ENCODE peak calls at places on chromosomes 13 and 19, in six cellular contexts. J is HFF-Myc, W is mammary epithelial cell, B is fibroblast of lung, X is AG04450, M is left ventricle myocardium inferior. V is an unnamed sample.

GRCh38 chr19:2374808-2375207 is 14.7 kb downstream of the TMPRSS9 start:
- DNase-seq in J (no peak), W (no peak), B (no peak), X (no peak), M (no peak), V (no peak)

GRCh38 chr19:29785955-29786589 is 25.7 kb upstream of the CCNE1 start:
- DNase-seq in J (no peak), W (no peak), B (no peak), X (no peak), M (no peak), V (no peak)

GRCh38 chr19:38693380-38694223 is 46.2 kb downstream of the ACTN4 start:
- DNase-seq in J (peak), W (peak), B (peak), X (no peak), M (no peak), V (no peak)

GRCh38 chr19:57103573-57104277 is 16.1 kb upstream of the USP29 start:
- DNase-seq in J (peak), W (peak), B (peak), X (no peak), M (peak), V (no peak)

GRCh38 chr13:80473695-80474094 is 132.8 kb upstream of the SPRY2 start:
- DNase-seq in J (no peak), W (peak), B (peak), X (no peak), M (no peak), V (no peak)

GRCh38 chr13:113729329-113730019 is 29.6 kb upstream of the TMEM255B start:
- DNase-seq in J (no peak), W (peak), B (no peak), X (no peak), M (peak), V (no peak)

GRCh38 chr13:104318121-104318520 is 1251.9 kb upstream of the SLC10A2 start:
- DNase-seq in J (no peak), W (peak), B (peak), X (no peak), M (no peak), V (no peak)

GRCh38 chr13:93146584-93147292 is 79.9 kb upstream of the GPC6 start:
- DNase-seq in J (no peak), W (peak), B (peak), X (peak), M (no peak), V (no peak)

GRCh38 chr13:20489185-20489820 is 36.4 kb downstream of the CRYL1 start:
- DNase-seq in J (no peak), W (no peak), B (peak), X (no peak), M (no peak), V (no peak)

GRCh38 chr13:49616688-49617065 is 11.6 kb upstream of the ARL11 start:
- DNase-seq in J (no peak), W (no peak), B (peak), X (no peak), M (no peak), V (no peak)

GRCh38 chr13:110714798-110715394 is 1.4 kb downstream of the ING1 start:
- DNase-seq in J (no peak), W (no peak), B (peak), X (no peak), M (peak), V (no peak)

GRCh38 chr19:52221031-52221430 is 31.2 kb downstream of the PPP2R1A start:
- DNase-seq in J (no peak), W (no peak), B (no peak), X (no peak), M (no peak), V (no peak)

GRCh38 chr19:52221831-52222375 is 32.1 kb downstream of the PPP2R1A start:
- DNase-seq in J (no peak), W (peak), B (no peak), X (no peak), M (no peak), V (no peak)

GRCh38 chr19:52217576-52217975 is 27.7 kb downstream of the PPP2R1A start:
- DNase-seq in J (no peak), W (peak), B (no peak), X (no peak), M (no peak), V (no peak)

GRCh38 chr19:52216401-52216800 is 26.5 kb downstream of the PPP2R1A start:
- DNase-seq in J (no peak), W (no peak), B (no peak), X (no peak), M (no peak), V (no peak)

DNA sequence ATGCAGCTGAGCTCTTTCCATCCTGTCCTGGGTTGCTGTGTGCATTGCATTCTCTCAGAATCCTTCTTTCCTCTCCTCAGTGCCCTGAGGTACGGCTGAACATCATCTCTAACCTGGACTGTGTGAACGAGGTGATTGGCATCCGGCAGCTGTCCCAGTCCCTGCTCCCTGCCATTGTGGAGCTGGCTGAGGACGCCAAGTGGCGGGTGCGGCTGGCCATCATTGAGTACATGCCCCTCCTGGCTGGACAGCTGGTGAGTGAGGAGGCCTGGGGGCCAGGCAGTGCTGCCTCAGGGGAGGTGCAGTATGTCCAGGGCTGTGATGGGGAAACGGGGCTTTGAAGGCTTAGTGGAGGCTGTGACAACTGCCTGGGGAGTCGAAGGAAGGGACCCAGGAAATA is 29.8 kb downstream of the PPP2R1A start:
- DNase-seq in J (no peak), W (no peak), B (no peak), X (no peak), M (no peak), V (no peak)
- TF ChIP-seq CTCF in J (no peak), W (no peak), B (no peak), X (no peak), M (no peak), V (no peak)

GRCh38 chr13:30581582-30581981 is 36.1 kb upstream of the USPL1 start:
- DNase-seq in J (no peak), W (no peak), B (peak), X (no peak), M (no peak), V (no peak)
- TF ChIP-seq CTCF in J (peak), W (peak), B (no peak), X (peak), M (no peak), V (no peak)

GRCh38 chr19:1032264-1032867 is 6.0 kb downstream of the CNN2 start:
- DNase-seq in J (no peak), W (no peak), B (no peak), X (no peak), M (no peak), V (no peak)
- TF ChIP-seq CTCF in J (no peak), W (no peak), B (no peak), X (no peak), M (no peak), V (no peak)

GRCh38 chr13:30256713-30257432 is 50.5 kb downstream of the KATNAL1 start:
- DNase-seq in J (no peak), W (no peak), B (peak), X (no peak), M (no peak), V (no peak)

GRCh38 chr13:30257433-30258099 is 49.8 kb downstream of the KATNAL1 start:
- DNase-seq in J (no peak), W (no peak), B (no peak), X (no peak), M (no peak), V (no peak)

GRCh38 chr13:30253830-30254229 is 53.5 kb downstream of the KATNAL1 start:
- DNase-seq in J (no peak), W (no peak), B (no peak), X (no peak), M (no peak), V (no peak)

DNA sequence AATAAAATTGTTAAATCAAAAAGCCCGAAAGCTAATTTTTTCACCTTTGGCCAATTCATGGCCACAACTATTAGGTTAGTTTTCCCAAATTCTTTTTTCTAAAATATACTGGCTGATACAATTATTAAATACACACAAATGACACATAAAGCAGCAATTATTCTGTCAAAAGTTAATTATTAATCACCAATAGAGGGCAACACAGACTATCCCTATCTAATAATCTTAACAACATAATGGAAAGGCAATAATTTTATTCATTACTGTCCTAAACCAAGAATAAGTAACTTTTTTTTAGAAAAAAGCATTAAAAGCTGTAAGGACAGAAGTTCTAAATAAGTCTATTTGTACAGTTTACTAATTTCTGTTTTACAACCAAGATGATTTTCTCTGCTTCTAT is 51.7 kb downstream of the KATNAL1 start:
- DNase-seq in J (no peak), W (no peak), B (peak), X (no peak), M (no peak), V (no peak)
- TF ChIP-seq CTCF in J (no peak), W (peak), B (no peak), X (no peak), M (peak), V (no peak)

GRCh38 chr13:41939403-41939802 is 21.5 kb downstream of the VWA8 start:
- DNase-seq in J (no peak), W (no peak), B (no peak), X (no peak), M (no peak), V (no peak)

GRCh38 chr13:41944229-41944628 is 16.7 kb downstream of the VWA8 start:
- DNase-seq in J (no peak), W (no peak), B (no peak), X (no peak), M (no peak), V (no peak)

GRCh38 chr13:41944635-41945401 is 16.1 kb downstream of the VWA8 start:
- DNase-seq in J (no peak), W (no peak), B (no peak), X (no peak), M (no peak), V (no peak)

GRCh38 chr13:41941174-41941573 is 19.7 kb downstream of the VWA8 start:
- DNase-seq in J (no peak), W (no peak), B (no peak), X (no peak), M (no peak), V (no peak)

DNA sequence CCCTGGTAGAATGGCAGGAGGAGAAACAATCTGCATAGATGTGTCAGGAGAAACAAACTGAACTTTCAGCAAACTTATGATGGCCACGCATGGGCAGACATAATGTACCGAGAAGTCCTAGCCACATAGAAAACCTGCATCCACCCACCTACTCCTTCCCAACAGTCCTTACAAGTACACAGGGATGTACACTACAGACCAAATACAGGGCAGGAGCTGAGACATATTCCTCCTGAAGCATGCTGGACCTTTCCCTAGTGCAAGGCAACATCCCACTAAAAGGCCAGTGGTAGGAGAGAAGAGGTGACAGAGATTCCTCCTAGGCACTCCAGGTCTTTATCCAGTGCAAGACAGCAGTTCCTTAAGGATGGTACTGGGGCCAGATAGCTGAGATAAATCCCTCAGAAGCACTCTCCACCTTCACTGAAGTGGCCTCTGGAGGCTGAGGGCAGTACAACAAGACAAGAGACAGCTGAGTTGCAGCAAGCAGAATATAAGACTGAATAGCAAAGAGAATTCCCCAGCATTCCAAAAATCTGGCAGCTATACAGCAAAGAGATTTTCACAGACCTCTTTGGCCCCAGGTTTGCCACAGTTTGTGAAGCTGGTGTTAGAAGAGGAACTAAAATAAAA is 18.3 kb downstream of the VWA8 start:
- DNase-seq in J (no peak), W (peak), B (peak), X (peak), M (no peak), V (peak)
- TF ChIP-seq CTCF in J (peak), W (peak), B (peak), X (peak), M (peak), V (peak)

V was measured in AG04449.